ENCODE peak calls at places on chromosomes 11 and 22, in seven cellular contexts. K is stimulated activated CD8-positive, alpha-beta memory T cell treated with anti-CD3 and anti-CD28 coated beads, Interleukin-15, amount 100 ng/mL, for 24 hours; U is NCI-H1417; S is fibroblast of mammary gland; Z is activated T-helper 1 cell treated with anti-CD3 and anti-CD28 coated beads, Interleukin-12 subunit alpha, Interleukin-12 subunit beta, Interleukin-2, Interleukin-4 antibody, amounts not matched to agents 30 ng/mL and 10 ng/mL and 1 ng/mL, durations not matched to agents 14 hours and 24 hours and 36 hours; X is hypothalamus; I is cardiac fibroblast. M is an unnamed sample.

GRCh38 chr11:31968774-31969433 is 122.0 kb upstream of the RCN1 start:
- DNase-seq in K (no peak), U (no peak), S (peak), Z (no peak), X (no peak), I (peak), M (peak)

GRCh38 chr22:50252081-50253045 is 1.3 kb upstream of the HDAC10 start:
- DNase-seq in K (no peak), U (peak), S (peak), Z (peak), X (no peak), I (peak), M (peak)

GRCh38 chr11:1557904-1558831 is 13.9 kb downstream of the DUSP8 start:
- DNase-seq in K (no peak), U (no peak), S (peak), Z (no peak), X (no peak), I (peak), M (no peak)

GRCh38 chr11:67014343-67014742 is 8.6 kb upstream of the SYT12 start:
- DNase-seq in K (no peak), U (no peak), S (no peak), Z (no peak), X (no peak), I (no peak), M (no peak)

GRCh38 chr11:12773591-12773990 is 99.4 kb downstream of the TEAD1 start:
- DNase-seq in K (no peak), U (no peak), S (no peak), Z (no peak), X (no peak), I (no peak), M (no peak)

GRCh38 chr22:50573491-50574382 is 4.5 kb downstream of the CPT1B start:
- DNase-seq in K (no peak), U (no peak), S (no peak), Z (no peak), X (no peak), I (no peak), M (no peak)

GRCh38 chr11:304915-305833 is 2.4 kb upstream of the IFITM2 start:
- DNase-seq in K (no peak), U (peak), S (peak), Z (no peak), X (no peak), I (peak), M (peak)

GRCh38 chr22:48382197-48382596 is 1445.5 kb downstream of the BRD1 start:
- DNase-seq in K (no peak), U (no peak), S (no peak), Z (no peak), X (no peak), I (no peak), M (no peak)

GRCh38 chr22:36493690-36494110 is 12.3 kb upstream of the TXN2 start:
- DNase-seq in K (no peak), U (no peak), S (no peak), Z (no peak), X (peak), I (no peak), M (no peak)

GRCh38 chr22:49814856-49815255 is 12.8 kb downstream of the BRD1 start:
- DNase-seq in K (no peak), U (no peak), S (no peak), Z (no peak), X (no peak), I (no peak), M (no peak)

GRCh38 chr11:133988686-133989410 is 32.1 kb upstream of the IGSF9B start:
- DNase-seq in K (no peak), U (peak), S (no peak), Z (no peak), X (no peak), I (no peak), M (no peak)

M was measured in NCI-H69.